ENCODE peak calls at places on chromosomes 11 and 22, in seven cellular contexts. One of them, this sample, is unnamed.

GRCh38 chr11:76770642-76771445 is 12.3 kb upstream of the TSKU start:
- DNase-seq in thyroid gland: peak; percentile 94
- DNase-seq in hepatocyte: peak; percentile 65
- DNase-seq in pancreas: no peak
- DNase-seq in CD8-positive, alpha-beta memory T cell: no peak
- DNase-seq in MM.1S: peak; percentile 76
- DNase-seq in sigmoid colon: peak; percentile 90
- DNase-seq in this sample: peak; percentile 66

GRCh38 chr11:45929486-45930030 is 7.1 kb downstream of the LARGE2 start:
- DNase-seq in pancreas: no peak
- DNase-seq in sigmoid colon: no peak
- DNase-seq in thyroid gland: no peak
- DNase-seq in hepatocyte: no peak
- DNase-seq in MM.1S: no peak
- DNase-seq in CD8-positive, alpha-beta memory T cell: no peak
- DNase-seq in this sample: no peak

GRCh38 chr11:61082161-61082870 is 20.0 kb upstream of the CD5 start:
- DNase-seq in hepatocyte: no peak
- DNase-seq in MM.1S: no peak
- DNase-seq in pancreas: no peak
- DNase-seq in sigmoid colon: no peak
- DNase-seq in CD8-positive, alpha-beta memory T cell: no peak
- DNase-seq in thyroid gland: no peak
- DNase-seq in this sample: no peak

GRCh38 chr22:19884161-19884953 is 29.7 kb upstream of the GNB1L start:
- DNase-seq in MM.1S: no peak
- DNase-seq in pancreas: no peak
- DNase-seq in CD8-positive, alpha-beta memory T cell: no peak
- DNase-seq in hepatocyte: no peak
- DNase-seq in sigmoid colon: peak; percentile 56
- DNase-seq in thyroid gland: no peak
- DNase-seq in this sample: no peak

GRCh38 chr11:130815921-130816320 is 100.4 kb downstream of the SNX19 start:
- DNase-seq in pancreas: no peak
- DNase-seq in thyroid gland: no peak
- DNase-seq in MM.1S: no peak
- DNase-seq in CD8-positive, alpha-beta memory T cell: no peak
- DNase-seq in sigmoid colon: no peak
- DNase-seq in hepatocyte: no peak
- DNase-seq in this sample: no peak

GRCh38 chr11:9601041-9601875 is 27.8 kb downstream of the WEE1 start:
- DNase-seq in CD8-positive, alpha-beta memory T cell: peak; percentile 63
- DNase-seq in pancreas: no peak
- DNase-seq in thyroid gland: no peak
- DNase-seq in sigmoid colon: no peak
- DNase-seq in hepatocyte: no peak
- DNase-seq in MM.1S: peak; percentile 94
- DNase-seq in this sample: peak; percentile 37

GRCh38 chr22:42431401-42432019 is 693 bp downstream of the NFAM1 start:
- DNase-seq in CD8-positive, alpha-beta memory T cell: no peak
- DNase-seq in sigmoid colon: peak; percentile 73
- DNase-seq in pancreas: no peak
- DNase-seq in hepatocyte: no peak
- DNase-seq in MM.1S: no peak
- DNase-seq in thyroid gland: peak; percentile 61
- DNase-seq in this sample: no peak

GRCh38 chr22:38471237-38471636 is 3.3 kb downstream of the KDELR3 start:
- DNase-seq in hepatocyte: no peak
- DNase-seq in CD8-positive, alpha-beta memory T cell: no peak
- DNase-seq in sigmoid colon: no peak
- DNase-seq in thyroid gland: no peak
- DNase-seq in pancreas: no peak
- DNase-seq in MM.1S: no peak
- DNase-seq in this sample: no peak

GRCh38 chr11:106468091-106468490 is 390.6 kb downstream of the AASDHPPT start:
- DNase-seq in CD8-positive, alpha-beta memory T cell: no peak
- DNase-seq in hepatocyte: peak; percentile 43
- DNase-seq in MM.1S: no peak
- DNase-seq in pancreas: no peak
- DNase-seq in thyroid gland: no peak
- DNase-seq in sigmoid colon: no peak
- DNase-seq in this sample: no peak

GRCh38 chr22:19886605-19887250 is 32.1 kb upstream of the GNB1L start:
- DNase-seq in hepatocyte: no peak
- DNase-seq in thyroid gland: no peak
- DNase-seq in pancreas: peak; percentile 15
- DNase-seq in sigmoid colon: no peak
- DNase-seq in MM.1S: no peak
- DNase-seq in CD8-positive, alpha-beta memory T cell: peak; percentile 13
- DNase-seq in this sample: no peak

GRCh38 chr22:20528405-20528978 is 21.1 kb downstream of the MED15 start:
- DNase-seq in pancreas: no peak
- DNase-seq in sigmoid colon: no peak
- DNase-seq in hepatocyte: no peak
- DNase-seq in CD8-positive, alpha-beta memory T cell: no peak
- DNase-seq in MM.1S: no peak
- DNase-seq in thyroid gland: no peak
- DNase-seq in this sample: no peak

GRCh38 chr11:45079567-45079942 is 66.9 kb upstream of the PRDM11 start:
- DNase-seq in thyroid gland: no peak
- DNase-seq in pancreas: no peak
- DNase-seq in CD8-positive, alpha-beta memory T cell: peak; percentile 10
- DNase-seq in MM.1S: no peak
- DNase-seq in hepatocyte: no peak
- DNase-seq in sigmoid colon: no peak
- DNase-seq in this sample: no peak

GRCh38 chr11:74683279-74683871 is 47.9 kb downstream of the CHRDL2 start:
- DNase-seq in sigmoid colon: peak; percentile 66
- DNase-seq in thyroid gland: peak; percentile 47
- DNase-seq in MM.1S: no peak
- DNase-seq in hepatocyte: peak; percentile 39
- DNase-seq in pancreas: no peak
- DNase-seq in CD8-positive, alpha-beta memory T cell: no peak
- DNase-seq in this sample: no peak

GRCh38 chr11:111183706-111184105 is 61.8 kb upstream of the POU2AF2 start:
- DNase-seq in thyroid gland: no peak
- DNase-seq in sigmoid colon: no peak
- DNase-seq in pancreas: no peak
- DNase-seq in CD8-positive, alpha-beta memory T cell: no peak
- DNase-seq in hepatocyte: no peak
- DNase-seq in MM.1S: no peak
- DNase-seq in this sample: no peak

GRCh38 chr22:39503590-39503989 is 1.5 kb downstream of the MIEF1 start:
- DNase-seq in sigmoid colon: no peak
- DNase-seq in pancreas: no peak
- DNase-seq in hepatocyte: no peak
- DNase-seq in CD8-positive, alpha-beta memory T cell: no peak
- DNase-seq in MM.1S: no peak
- DNase-seq in thyroid gland: no peak
- DNase-seq in this sample: no peak

GRCh38 chr11:33931032-33931431 is 39.2 kb upstream of the LMO2 start:
- DNase-seq in thyroid gland: no peak
- DNase-seq in sigmoid colon: no peak
- DNase-seq in pancreas: no peak
- DNase-seq in MM.1S: no peak
- DNase-seq in hepatocyte: no peak
- DNase-seq in CD8-positive, alpha-beta memory T cell: no peak
- DNase-seq in this sample: no peak

GRCh38 chr11:68927280-68928107 is 23.8 kb downstream of the IGHMBP2 start:
- DNase-seq in MM.1S: no peak
- DNase-seq in CD8-positive, alpha-beta memory T cell: no peak
- DNase-seq in pancreas: no peak
- DNase-seq in thyroid gland: no peak
- DNase-seq in hepatocyte: no peak
- DNase-seq in sigmoid colon: no peak
- DNase-seq in this sample: no peak

GRCh38 chr11:67648140-67648795 is 2.3 kb downstream of the ACY3 start:
- DNase-seq in thyroid gland: no peak
- DNase-seq in hepatocyte: peak; percentile 16
- DNase-seq in CD8-positive, alpha-beta memory T cell: peak; percentile 44
- DNase-seq in pancreas: peak; percentile 69
- DNase-seq in MM.1S: peak; percentile 85
- DNase-seq in sigmoid colon: no peak
- DNase-seq in this sample: peak; percentile 73

GRCh38 chr22:44335903-44336803 is 23.4 kb upstream of the SHISAL1 start:
- DNase-seq in thyroid gland: no peak
- DNase-seq in pancreas: no peak
- DNase-seq in hepatocyte: no peak
- DNase-seq in MM.1S: no peak
- DNase-seq in CD8-positive, alpha-beta memory T cell: no peak
- DNase-seq in sigmoid colon: no peak
- DNase-seq in this sample: no peak

GRCh38 chr22:17943533-17944204 is 80.7 kb downstream of the MICAL3 start:
- DNase-seq in thyroid gland: peak; percentile 53
- DNase-seq in CD8-positive, alpha-beta memory T cell: no peak
- DNase-seq in pancreas: no peak
- DNase-seq in hepatocyte: no peak
- DNase-seq in MM.1S: no peak
- DNase-seq in sigmoid colon: no peak
- DNase-seq in this sample: peak; percentile 17

GRCh38 chr11:81658722-81659121 is 1074.9 kb downstream of the FAM181B start:
- DNase-seq in sigmoid colon: no peak
- DNase-seq in CD8-positive, alpha-beta memory T cell: no peak
- DNase-seq in thyroid gland: no peak
- DNase-seq in hepatocyte: peak; percentile 33
- DNase-seq in MM.1S: peak; percentile 54
- DNase-seq in pancreas: no peak
- DNase-seq in this sample: no peak

GRCh38 chr11:96008161-96008560 is 84.3 kb upstream of the MTMR2 start:
- DNase-seq in CD8-positive, alpha-beta memory T cell: no peak
- DNase-seq in hepatocyte: no peak
- DNase-seq in thyroid gland: no peak
- DNase-seq in sigmoid colon: no peak
- DNase-seq in MM.1S: no peak
- DNase-seq in pancreas: no peak
- DNase-seq in this sample: no peak

GRCh38 chr22:42327462-42328129 is 57.1 kb upstream of the TCF20 start:
- DNase-seq in sigmoid colon: no peak
- DNase-seq in thyroid gland: no peak
- DNase-seq in MM.1S: no peak
- DNase-seq in hepatocyte: no peak
- DNase-seq in pancreas: no peak
- DNase-seq in CD8-positive, alpha-beta memory T cell: no peak
- DNase-seq in this sample: no peak

GRCh38 chr11:88383446-88383845 is 45.9 kb upstream of the CTSC start:
- DNase-seq in thyroid gland: no peak
- DNase-seq in CD8-positive, alpha-beta memory T cell: no peak
- DNase-seq in pancreas: no peak
- DNase-seq in hepatocyte: no peak
- DNase-seq in MM.1S: no peak
- DNase-seq in sigmoid colon: no peak
- DNase-seq in this sample: no peak

DNA sequence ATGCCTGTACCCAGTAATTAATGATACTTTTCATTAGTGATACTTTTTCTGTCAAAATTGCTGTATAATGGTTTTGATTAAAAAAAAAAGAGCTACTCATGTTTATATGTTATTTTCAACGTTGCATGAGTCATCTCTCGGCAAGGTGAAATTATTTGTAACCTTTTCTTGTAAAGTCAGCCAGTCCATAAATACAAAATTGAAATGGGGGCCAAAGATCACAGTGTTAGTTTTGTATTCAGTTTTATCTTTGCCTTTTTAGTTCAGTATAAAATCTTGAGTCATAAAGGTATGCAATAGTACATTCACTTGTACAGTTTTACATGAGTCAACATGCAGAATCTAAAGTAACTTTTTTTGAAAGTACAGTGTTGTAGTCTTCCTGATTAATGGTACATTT is 4.3 kb downstream of the ARHGEF12 start:
- DNase-seq in sigmoid colon: no peak
- DNase-seq in thyroid gland: no peak
- DNase-seq in pancreas: no peak
- DNase-seq in CD8-positive, alpha-beta memory T cell: no peak
- DNase-seq in hepatocyte: no peak
- DNase-seq in MM.1S: no peak
- DNase-seq in this sample: peak; percentile 58
- H3K4me1 ChIP-seq in sigmoid colon: peaks cover 79% of the 10 kb centered on the region
- H3K4me1 ChIP-seq in thyroid gland: peaks cover 49% of the 10 kb centered on the region
- H3K4me1 ChIP-seq in pancreas: peaks cover 43% of the 10 kb centered on the region
- H3K4me1 ChIP-seq in CD8-positive, alpha-beta memory T cell: peaks cover 44% of the 10 kb centered on the region
- H3K4me1 ChIP-seq in hepatocyte: peaks cover 28% of the 10 kb centered on the region
- H3K4me1 ChIP-seq in MM.1S: peaks cover 35% of the 10 kb centered on the region
- H3K4me1 ChIP-seq in this sample: peaks cover 12% of the 10 kb centered on the region

GRCh38 chr11:116869610-116870009 is 32.2 kb upstream of the APOA1 start:
- DNase-seq in MM.1S: no peak
- DNase-seq in sigmoid colon: no peak
- DNase-seq in thyroid gland: no peak
- DNase-seq in CD8-positive, alpha-beta memory T cell: no peak
- DNase-seq in pancreas: no peak
- DNase-seq in hepatocyte: no peak
- DNase-seq in this sample: no peak
- H3K4me1 ChIP-seq in MM.1S: no peaks in the 10 kb centered on the region
- H3K4me1 ChIP-seq in sigmoid colon: no peaks in the 10 kb centered on the region
- H3K4me1 ChIP-seq in thyroid gland: peaks cover 13% of the 10 kb centered on the region
- H3K4me1 ChIP-seq in CD8-positive, alpha-beta memory T cell: no peaks in the 10 kb centered on the region
- H3K4me1 ChIP-seq in pancreas: no peaks in the 10 kb centered on the region
- H3K4me1 ChIP-seq in hepatocyte: no peaks in the 10 kb centered on the region
- H3K4me1 ChIP-seq in this sample: no peaks in the 10 kb centered on the region

GRCh38 chr11:126229782-126230540 is 18.4 kb downstream of the FAM118B start:
- DNase-seq in MM.1S: no peak
- DNase-seq in CD8-positive, alpha-beta memory T cell: no peak
- DNase-seq in pancreas: no peak
- DNase-seq in thyroid gland: no peak
- DNase-seq in hepatocyte: no peak
- DNase-seq in sigmoid colon: no peak
- DNase-seq in this sample: no peak
- H3K4me1 ChIP-seq in MM.1S: no peaks in the 10 kb centered on the region
- H3K4me1 ChIP-seq in CD8-positive, alpha-beta memory T cell: no peaks in the 10 kb centered on the region
- H3K4me1 ChIP-seq in pancreas: peaks cover 10% of the 10 kb centered on the region
- H3K4me1 ChIP-seq in thyroid gland: peaks cover 10% of the 10 kb centered on the region
- H3K4me1 ChIP-seq in hepatocyte: no peaks in the 10 kb centered on the region
- H3K4me1 ChIP-seq in sigmoid colon: no peaks in the 10 kb centered on the region
- H3K4me1 ChIP-seq in this sample: no peaks in the 10 kb centered on the region

DNA sequence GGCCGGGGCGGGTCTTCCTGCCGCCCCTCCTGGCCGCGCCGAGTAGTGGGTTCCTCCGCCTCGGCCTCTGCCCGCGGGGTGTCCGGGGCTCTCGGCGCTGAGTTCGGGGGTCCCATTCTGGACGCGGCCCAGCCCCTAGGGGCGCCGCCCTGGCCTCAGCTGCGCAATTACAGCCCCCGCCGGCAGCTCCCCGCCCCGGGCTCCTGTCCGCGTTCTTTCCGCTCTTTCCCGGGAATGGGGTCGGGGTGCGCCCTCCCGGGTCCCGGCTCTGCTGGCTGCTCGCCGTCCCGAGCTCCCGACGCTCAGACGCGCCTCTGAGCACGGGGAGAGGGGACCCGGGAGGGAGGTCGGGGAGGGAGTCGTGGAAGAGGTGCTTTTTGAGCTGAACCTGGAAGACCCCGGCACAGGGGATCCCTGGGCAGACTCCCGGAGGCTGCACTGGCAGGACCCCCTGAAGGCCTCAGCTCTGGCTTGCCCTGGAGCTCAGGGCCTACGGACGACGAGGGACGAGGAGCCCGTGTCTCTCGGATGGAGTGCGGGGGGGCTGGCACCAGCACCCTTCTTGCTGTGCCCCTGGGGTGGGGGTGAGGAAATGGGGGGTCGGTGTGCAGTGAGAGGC is 543 bp downstream of the TSPAN4 start:
- DNase-seq in MM.1S: no peak
- DNase-seq in CD8-positive, alpha-beta memory T cell: no peak
- DNase-seq in sigmoid colon: no peak
- DNase-seq in thyroid gland: no peak
- DNase-seq in hepatocyte: no peak
- DNase-seq in pancreas: no peak
- DNase-seq in this sample: no peak
- H3K4me1 ChIP-seq in MM.1S: peaks cover 10% of the 10 kb centered on the region
- H3K4me1 ChIP-seq in CD8-positive, alpha-beta memory T cell: peaks cover 29% of the 10 kb centered on the region
- H3K4me1 ChIP-seq in sigmoid colon: peaks cover 77% of the 10 kb centered on the region
- H3K4me1 ChIP-seq in thyroid gland: peaks cover 41% of the 10 kb centered on the region
- H3K4me1 ChIP-seq in hepatocyte: peaks cover 41% of the 10 kb centered on the region
- H3K4me1 ChIP-seq in pancreas: peaks cover 30% of the 10 kb centered on the region
- H3K4me1 ChIP-seq in this sample: peaks cover 9% of the 10 kb centered on the region